ENCODE peak calls at places on chromosome 17, in eight cellular contexts. One of them, this sample, is unnamed.

GRCh38 chr17:7549401-7550055 is 670 bp downstream of the TNFSF12 start:
- DNase-seq in GM23248: peak
- DNase-seq in IMR-90: no peak
- DNase-seq in endothelial cell of umbilical vein: no peak
- DNase-seq in A549: no peak
- DNase-seq in mesendoderm: no peak
- DNase-seq in PC-3: no peak
- DNase-seq in neural progenitor cell: no peak
- DNase-seq in this sample: no peak

GRCh38 chr17:7969434-7969833 is 33.0 kb upstream of the GUCY2D start:
- DNase-seq in GM23248: no peak
- DNase-seq in IMR-90: no peak
- DNase-seq in endothelial cell of umbilical vein: no peak
- DNase-seq in A549: no peak
- DNase-seq in mesendoderm: no peak
- DNase-seq in PC-3: no peak
- DNase-seq in neural progenitor cell: no peak
- DNase-seq in this sample: no peak

GRCh38 chr17:82332669-82333278 is 792 bp downstream of the SECTM1 start:
- DNase-seq in GM23248: peak
- DNase-seq in IMR-90: peak
- DNase-seq in endothelial cell of umbilical vein: peak
- DNase-seq in A549: peak
- DNase-seq in mesendoderm: no peak
- DNase-seq in PC-3: peak
- DNase-seq in neural progenitor cell: no peak
- DNase-seq in this sample: no peak

GRCh38 chr17:8865811-8866210 is 1.7 kb downstream of the PIK3R6 start:
- DNase-seq in GM23248: no peak
- DNase-seq in IMR-90: no peak
- DNase-seq in endothelial cell of umbilical vein: no peak
- DNase-seq in A549: no peak
- DNase-seq in mesendoderm: no peak
- DNase-seq in PC-3: no peak
- DNase-seq in neural progenitor cell: no peak
- DNase-seq in this sample: no peak

GRCh38 chr17:48597775-48598631 is 4.4 kb upstream of the HOXB5 start:
- DNase-seq in GM23248: peak
- DNase-seq in IMR-90: peak
- DNase-seq in endothelial cell of umbilical vein: peak
- DNase-seq in A549: no peak
- DNase-seq in mesendoderm: no peak
- DNase-seq in PC-3: peak
- DNase-seq in neural progenitor cell: peak
- DNase-seq in this sample: no peak

GRCh38 chr17:11996722-11997146 is 541 bp downstream of the ZNF18 start:
- DNase-seq in GM23248: peak
- DNase-seq in IMR-90: peak
- DNase-seq in endothelial cell of umbilical vein: peak
- DNase-seq in A549: peak
- DNase-seq in mesendoderm: peak
- DNase-seq in PC-3: peak
- DNase-seq in neural progenitor cell: no peak
- DNase-seq in this sample: peak

GRCh38 chr17:1067282-1067956 is 70.5 kb downstream of the TIMM22 start:
- DNase-seq in GM23248: no peak
- DNase-seq in IMR-90: no peak
- DNase-seq in endothelial cell of umbilical vein: no peak
- DNase-seq in A549: peak
- DNase-seq in mesendoderm: peak
- DNase-seq in PC-3: peak
- DNase-seq in neural progenitor cell: no peak
- DNase-seq in this sample: no peak

GRCh38 chr17:79043931-79044320 is 20.0 kb downstream of the C1QTNF1 start:
- DNase-seq in GM23248: no peak
- DNase-seq in IMR-90: no peak
- DNase-seq in endothelial cell of umbilical vein: no peak
- DNase-seq in A549: no peak
- DNase-seq in mesendoderm: no peak
- DNase-seq in PC-3: no peak
- DNase-seq in neural progenitor cell: no peak
- DNase-seq in this sample: no peak

GRCh38 chr17:28396635-28397239 is 9.3 kb downstream of the SLC46A1 start:
- DNase-seq in GM23248: no peak
- DNase-seq in IMR-90: no peak
- DNase-seq in endothelial cell of umbilical vein: no peak
- DNase-seq in A549: no peak
- DNase-seq in mesendoderm: no peak
- DNase-seq in PC-3: no peak
- DNase-seq in neural progenitor cell: no peak
- DNase-seq in this sample: no peak

GRCh38 chr17:50264263-50265113 is 9.8 kb upstream of the TMEM92 start:
- DNase-seq in GM23248: peak
- DNase-seq in IMR-90: peak
- DNase-seq in endothelial cell of umbilical vein: no peak
- DNase-seq in A549: no peak
- DNase-seq in mesendoderm: no peak
- DNase-seq in PC-3: no peak
- DNase-seq in neural progenitor cell: peak
- DNase-seq in this sample: no peak

GRCh38 chr17:2482218-2482617 is 29.5 kb downstream of the METTL16 start:
- DNase-seq in GM23248: no peak
- DNase-seq in IMR-90: no peak
- DNase-seq in endothelial cell of umbilical vein: peak
- DNase-seq in A549: no peak
- DNase-seq in mesendoderm: no peak
- DNase-seq in PC-3: no peak
- DNase-seq in neural progenitor cell: no peak
- DNase-seq in this sample: no peak

GRCh38 chr17:2478446-2478845 is 33.2 kb downstream of the METTL16 start:
- DNase-seq in GM23248: no peak
- DNase-seq in IMR-90: no peak
- DNase-seq in endothelial cell of umbilical vein: no peak
- DNase-seq in A549: no peak
- DNase-seq in mesendoderm: no peak
- DNase-seq in PC-3: no peak
- DNase-seq in neural progenitor cell: no peak
- DNase-seq in this sample: peak

GRCh38 chr17:2484876-2485275 is 26.8 kb downstream of the METTL16 start:
- DNase-seq in GM23248: no peak
- DNase-seq in IMR-90: no peak
- DNase-seq in endothelial cell of umbilical vein: no peak
- DNase-seq in A549: no peak
- DNase-seq in mesendoderm: peak
- DNase-seq in PC-3: no peak
- DNase-seq in neural progenitor cell: peak
- DNase-seq in this sample: no peak

GRCh38 chr17:2483084-2483483 is 28.6 kb downstream of the METTL16 start:
- DNase-seq in GM23248: no peak
- DNase-seq in IMR-90: no peak
- DNase-seq in endothelial cell of umbilical vein: no peak
- DNase-seq in A549: no peak
- DNase-seq in mesendoderm: no peak
- DNase-seq in PC-3: no peak
- DNase-seq in neural progenitor cell: no peak
- DNase-seq in this sample: no peak

GRCh38 chr17:2481760-2482159 is 29.9 kb downstream of the METTL16 start:
- DNase-seq in GM23248: no peak
- DNase-seq in IMR-90: no peak
- DNase-seq in endothelial cell of umbilical vein: no peak
- DNase-seq in A549: no peak
- DNase-seq in mesendoderm: no peak
- DNase-seq in PC-3: no peak
- DNase-seq in neural progenitor cell: peak
- DNase-seq in this sample: no peak
- H3K4me2 ChIP-seq in GM23248: no peak
- H3K4me2 ChIP-seq in IMR-90: no peak
- H3K4me2 ChIP-seq in endothelial cell of umbilical vein: no peak
- H3K4me2 ChIP-seq in A549: no peak
- H3K4me2 ChIP-seq in mesendoderm: no peak
- H3K4me2 ChIP-seq in PC-3: no peak
- H3K4me2 ChIP-seq in neural progenitor cell: peak
- H3K4me2 ChIP-seq in this sample: no peak

DNA sequence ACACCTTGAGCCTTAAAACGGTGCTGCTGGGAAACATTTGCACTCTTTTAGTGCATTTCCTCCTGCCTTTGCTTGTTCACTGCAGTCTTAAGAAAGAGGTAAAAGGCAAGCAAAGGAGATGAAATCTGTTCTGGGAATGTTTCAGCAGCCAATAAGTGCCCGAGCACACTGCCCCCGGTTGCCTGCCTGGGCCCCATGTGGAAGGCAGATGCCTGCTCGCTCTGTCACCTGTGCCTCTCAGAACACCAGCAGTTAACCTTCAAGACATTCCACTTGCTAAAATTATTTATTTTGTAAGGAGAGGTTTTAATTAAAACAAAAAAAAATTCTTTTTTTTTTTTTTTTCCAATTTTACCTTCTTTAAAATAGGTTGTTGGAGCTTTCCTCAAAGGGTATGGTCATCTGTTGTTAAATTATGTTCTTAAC is 4.4 kb downstream of the SOX9 start:
- DNase-seq in GM23248: no peak
- DNase-seq in IMR-90: peak
- DNase-seq in endothelial cell of umbilical vein: no peak
- DNase-seq in A549: no peak
- DNase-seq in mesendoderm: no peak
- DNase-seq in PC-3: peak
- DNase-seq in neural progenitor cell: peak
- DNase-seq in this sample: no peak
- H3K4me2 ChIP-seq in GM23248: peak
- H3K4me2 ChIP-seq in IMR-90: peak
- H3K4me2 ChIP-seq in endothelial cell of umbilical vein: no peak
- H3K4me2 ChIP-seq in A549: peak
- H3K4me2 ChIP-seq in mesendoderm: no peak
- H3K4me2 ChIP-seq in PC-3: peak
- H3K4me2 ChIP-seq in neural progenitor cell: peak
- H3K4me2 ChIP-seq in this sample: peak

DNA sequence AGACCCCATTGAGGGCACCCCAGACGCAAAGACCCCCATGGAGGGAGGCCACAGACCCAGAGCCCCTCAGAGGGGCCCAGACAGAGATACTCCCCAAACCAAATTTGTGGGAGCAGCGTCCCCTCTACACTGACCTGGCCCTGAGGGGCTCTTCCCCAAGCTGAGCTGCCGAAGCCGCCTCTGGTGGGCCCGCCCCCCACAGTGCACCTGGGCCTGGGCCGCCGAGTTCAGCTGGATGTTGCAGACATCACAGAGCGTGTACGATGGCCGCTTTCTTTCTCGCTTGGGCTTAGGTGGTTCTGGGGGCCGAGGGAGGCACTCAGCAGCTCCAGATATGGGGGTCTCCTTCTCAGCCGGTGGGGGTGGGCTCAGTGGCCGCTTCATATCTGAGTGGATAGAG is 12.3 kb upstream of the C17orf113 start:
- DNase-seq in GM23248: no peak
- DNase-seq in IMR-90: no peak
- DNase-seq in endothelial cell of umbilical vein: no peak
- DNase-seq in A549: no peak
- DNase-seq in mesendoderm: no peak
- DNase-seq in PC-3: no peak
- DNase-seq in neural progenitor cell: no peak
- DNase-seq in this sample: no peak
- H3K4me2 ChIP-seq in GM23248: no peak
- H3K4me2 ChIP-seq in IMR-90: no peak
- H3K4me2 ChIP-seq in endothelial cell of umbilical vein: no peak
- H3K4me2 ChIP-seq in A549: no peak
- H3K4me2 ChIP-seq in mesendoderm: no peak
- H3K4me2 ChIP-seq in PC-3: no peak
- H3K4me2 ChIP-seq in neural progenitor cell: no peak
- H3K4me2 ChIP-seq in this sample: no peak

GRCh38 chr17:55634702-55635101 is 88.0 kb downstream of the TMEM100 start:
- DNase-seq in GM23248: no peak
- DNase-seq in IMR-90: no peak
- DNase-seq in endothelial cell of umbilical vein: no peak
- DNase-seq in A549: no peak
- DNase-seq in mesendoderm: no peak
- DNase-seq in PC-3: no peak
- DNase-seq in neural progenitor cell: no peak
- DNase-seq in this sample: no peak

GRCh38 chr17:55632236-55632635 is 90.4 kb downstream of the TMEM100 start:
- DNase-seq in GM23248: no peak
- DNase-seq in IMR-90: no peak
- DNase-seq in endothelial cell of umbilical vein: no peak
- DNase-seq in A549: no peak
- DNase-seq in mesendoderm: no peak
- DNase-seq in PC-3: no peak
- DNase-seq in neural progenitor cell: no peak
- DNase-seq in this sample: no peak

GRCh38 chr17:55635253-55635766 is 87.4 kb downstream of the TMEM100 start:
- DNase-seq in GM23248: peak
- DNase-seq in IMR-90: peak
- DNase-seq in endothelial cell of umbilical vein: peak
- DNase-seq in A549: no peak
- DNase-seq in mesendoderm: no peak
- DNase-seq in PC-3: no peak
- DNase-seq in neural progenitor cell: no peak
- DNase-seq in this sample: no peak

GRCh38 chr17:55632893-55633292 is 89.8 kb downstream of the TMEM100 start:
- DNase-seq in GM23248: peak
- DNase-seq in IMR-90: no peak
- DNase-seq in endothelial cell of umbilical vein: no peak
- DNase-seq in A549: no peak
- DNase-seq in mesendoderm: no peak
- DNase-seq in PC-3: no peak
- DNase-seq in neural progenitor cell: no peak
- DNase-seq in this sample: no peak
- H3K4me2 ChIP-seq in GM23248: no peak
- H3K4me2 ChIP-seq in IMR-90: no peak
- H3K4me2 ChIP-seq in endothelial cell of umbilical vein: no peak
- H3K4me2 ChIP-seq in A549: no peak
- H3K4me2 ChIP-seq in mesendoderm: no peak
- H3K4me2 ChIP-seq in PC-3: no peak
- H3K4me2 ChIP-seq in neural progenitor cell: no peak
- H3K4me2 ChIP-seq in this sample: no peak

GRCh38 chr17:77400445-77400870 is 259.7 kb downstream of the SEC14L1 start:
- DNase-seq in GM23248: peak
- DNase-seq in IMR-90: no peak
- DNase-seq in endothelial cell of umbilical vein: peak
- DNase-seq in A549: no peak
- DNase-seq in mesendoderm: peak
- DNase-seq in PC-3: no peak
- DNase-seq in neural progenitor cell: peak
- DNase-seq in this sample: peak
- H3K4me2 ChIP-seq in GM23248: peak
- H3K4me2 ChIP-seq in IMR-90: no peak
- H3K4me2 ChIP-seq in endothelial cell of umbilical vein: no peak
- H3K4me2 ChIP-seq in A549: no peak
- H3K4me2 ChIP-seq in mesendoderm: no peak
- H3K4me2 ChIP-seq in PC-3: no peak
- H3K4me2 ChIP-seq in neural progenitor cell: no peak
- H3K4me2 ChIP-seq in this sample: no peak